ENCODE peak calls at places on chromosomes 7 and 10, in ten cellular contexts. B is Panc1; H is osteoblast; G is lung; K is cardiac muscle cell; P is IMR-90; D is AG04450; M is epithelial cell of esophagus; C is fibroblast of pulmonary artery; W is activated CD8-positive, alpha-beta T cell treated with anti-CD3 and anti-CD28 coated beads for 36 hours. I is an unnamed sample.

GRCh38 chr7:144768633-144769032 is 67.2 kb downstream of the TPK1 start:
- DNase-seq in B (no peak), H (no peak), G (no peak), K (no peak), P (no peak), D (no peak), M (no peak), C (no peak), W (no peak), I (no peak)

GRCh38 chr10:123496336-123496735 is 169.8 kb upstream of the GPR26 start:
- DNase-seq in B (no peak), H (no peak), G (no peak), K (no peak), P (no peak), D (no peak), M (no peak), C (no peak), W (no peak), I (no peak)

GRCh38 chr10:47047577-47048532 is 136.6 kb downstream of the PTPN20 start:
- DNase-seq in B (peak), H (peak), G (peak), K (peak), P (peak), D (peak), M (peak), C (peak), W (peak), I (peak)

GRCh38 chr7:95545666-95546065 is 50.6 kb downstream of the PDK4 start:
- DNase-seq in B (peak), H (no peak), G (no peak), K (no peak), P (no peak), D (no peak), M (peak), C (no peak), W (no peak), I (no peak)

GRCh38 chr7:93574269-93574645 is 267 bp downstream of the CALCR start:
- DNase-seq in B (no peak), H (no peak), G (no peak), K (peak), P (no peak), D (no peak), M (no peak), C (no peak), W (no peak), I (no peak)

GRCh38 chr10:133372507-133372906 is 647 bp downstream of the ECHS1 start:
- DNase-seq in B (no peak), H (peak), G (no peak), K (no peak), P (no peak), D (no peak), M (no peak), C (no peak), W (no peak), I (peak)

GRCh38 chr10:97865488-97865887 is 15.8 kb downstream of the GOLGA7B start:
- DNase-seq in B (no peak), H (peak), G (no peak), K (no peak), P (no peak), D (no peak), M (no peak), C (no peak), W (no peak), I (no peak)

GRCh38 chr7:150945853-150946825 is 32.0 kb downstream of the KCNH2 start:
- DNase-seq in B (no peak), H (peak), G (no peak), K (no peak), P (no peak), D (no peak), M (peak), C (no peak), W (no peak), I (no peak)

GRCh38 chr10:76040830-76041220 is 609.4 kb downstream of the LRMDA start:
- DNase-seq in B (no peak), H (no peak), G (no peak), K (no peak), P (no peak), D (no peak), M (no peak), C (no peak), W (no peak), I (no peak)

GRCh38 chr10:76038696-76039095 is 607.3 kb downstream of the LRMDA start:
- DNase-seq in B (no peak), H (no peak), G (no peak), K (no peak), P (no peak), D (no peak), M (no peak), C (no peak), W (no peak), I (no peak)

GRCh38 chr10:76037531-76037930 is 606.1 kb downstream of the LRMDA start:
- DNase-seq in B (no peak), H (no peak), G (no peak), K (no peak), P (no peak), D (no peak), M (no peak), C (no peak), W (no peak), I (no peak)

GRCh38 chr10:76036962-76037361 is 605.5 kb downstream of the LRMDA start:
- DNase-seq in B (no peak), H (no peak), G (no peak), K (no peak), P (no peak), D (no peak), M (peak), C (no peak), W (no peak), I (no peak)

GRCh38 chr10:76040107-76040829 is 608.8 kb downstream of the LRMDA start:
- DNase-seq in B (no peak), H (no peak), G (no peak), K (no peak), P (no peak), D (no peak), M (no peak), C (no peak), W (no peak), I (no peak)
- TF ChIP-seq CTCF in B (no peak), H (no peak), G (no peak), K (peak), P (no peak), D (no peak), M (no peak), C (peak), W (no peak), I (no peak)

GRCh38 chr10:29859521-29860130 is 199.8 kb downstream of the JCAD start:
- DNase-seq in B (no peak), H (peak), G (no peak), K (no peak), P (peak), D (no peak), M (peak), C (no peak), W (no peak), I (no peak)

GRCh38 chr10:29860159-29860558 is 199.2 kb downstream of the JCAD start:
- DNase-seq in B (no peak), H (no peak), G (no peak), K (no peak), P (peak), D (no peak), M (peak), C (no peak), W (no peak), I (no peak)

GRCh38 chr10:29857843-29858242 is 201.5 kb downstream of the JCAD start:
- DNase-seq in B (no peak), H (no peak), G (no peak), K (no peak), P (no peak), D (no peak), M (no peak), C (no peak), W (no peak), I (no peak)

GRCh38 chr10:29856295-29856694 is 203.1 kb downstream of the JCAD start:
- DNase-seq in B (no peak), H (no peak), G (no peak), K (no peak), P (no peak), D (no peak), M (no peak), C (no peak), W (no peak), I (no peak)

GRCh38 chr10:29858352-29859267 is 200.8 kb downstream of the JCAD start:
- DNase-seq in B (peak), H (no peak), G (peak), K (peak), P (peak), D (peak), M (peak), C (peak), W (no peak), I (no peak)
- TF ChIP-seq CTCF in B (peak), H (peak), G (peak), K (peak), P (peak), D (peak), M (peak), C (peak), W (no peak), I (no peak)

GRCh38 chr10:58412502-58412961 is 27.3 kb downstream of the TFAM start:
- DNase-seq in B (no peak), H (peak), G (no peak), K (no peak), P (peak), D (peak), M (peak), C (peak), W (no peak), I (no peak)
- TF ChIP-seq CTCF in B (peak), H (peak), G (no peak), K (peak), P (no peak), D (peak), M (no peak), C (peak), W (no peak), I (no peak)

DNA sequence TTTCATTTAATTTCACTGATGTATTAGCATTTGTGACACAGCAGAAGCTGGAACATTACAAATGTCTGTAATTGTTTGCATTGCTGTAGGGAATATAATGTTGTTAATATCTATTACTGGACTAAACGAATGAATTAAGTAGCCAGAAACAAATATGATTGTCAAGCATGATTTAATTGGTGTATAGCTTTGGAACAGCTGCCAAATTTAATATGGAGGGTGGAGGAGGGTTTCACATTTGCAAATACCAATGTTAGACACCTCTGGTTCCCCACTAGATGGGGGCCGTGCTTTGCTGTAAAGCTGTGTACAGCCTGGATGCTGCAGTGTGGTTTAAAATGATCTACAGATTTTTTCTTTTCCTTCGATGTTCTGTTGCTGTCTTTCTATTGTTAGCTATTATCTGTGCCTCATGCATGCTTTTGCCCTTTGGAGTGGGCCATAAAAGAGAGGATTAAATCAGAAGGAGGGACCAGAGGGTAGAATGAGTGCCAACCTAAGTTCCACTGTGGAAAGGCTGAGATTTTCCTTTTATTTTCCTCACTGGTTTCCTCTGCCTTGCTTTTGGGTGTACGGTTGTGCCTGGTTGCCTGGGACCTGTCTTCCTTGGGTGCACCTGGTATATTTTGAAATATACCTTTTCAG is 23.1 kb downstream of the DNAJB9 start:
- DNase-seq in B (no peak), H (no peak), G (no peak), K (peak), P (no peak), D (no peak), M (peak), C (peak), W (no peak), I (no peak)
- TF ChIP-seq CTCF in B (peak), H (peak), G (no peak), K (peak), P (peak), D (peak), M (peak), C (peak), W (no peak), I (no peak)

GRCh38 chr7:71131753-71132520 is at the start of gene GALNT17:
- DNase-seq in B (no peak), H (no peak), G (no peak), K (peak), P (no peak), D (no peak), M (no peak), C (no peak), W (no peak), I (no peak)

GRCh38 chr7:71130280-71130679 is 1.7 kb upstream of the GALNT17 start:
- DNase-seq in B (no peak), H (no peak), G (no peak), K (peak), P (no peak), D (no peak), M (no peak), C (no peak), W (no peak), I (no peak)

GRCh38 chr7:71132521-71133231 is 732 bp downstream of the GALNT17 start:
- DNase-seq in B (no peak), H (no peak), G (no peak), K (peak), P (no peak), D (no peak), M (no peak), C (no peak), W (no peak), I (no peak)

GRCh38 chr7:71133232-71133622 is 1.3 kb downstream of the GALNT17 start:
- DNase-seq in B (no peak), H (no peak), G (no peak), K (no peak), P (no peak), D (no peak), M (no peak), C (no peak), W (no peak), I (no peak)

GRCh38 chr7:71131256-71131752 is 640 bp upstream of the GALNT17 start:
- DNase-seq in B (no peak), H (no peak), G (no peak), K (peak), P (no peak), D (no peak), M (no peak), C (no peak), W (peak), I (no peak)
- TF ChIP-seq CTCF in B (no peak), H (no peak), G (no peak), K (no peak), P (no peak), D (no peak), M (no peak), C (no peak), W (no peak), I (no peak)

I was measured in GM10248.